ENCODE peak calls at places on chromosomes 3 and 15, in eight cellular contexts. G is sciatic nerve; J is GM10248; V is psoas muscle; Z is stimulated activated CD4-positive, alpha-beta T cell treated with anti-CD3 and anti-CD28 coated beads, Interleukin-2, amount 100 ng/mL, for 48 hours; E is fibroblast of lung; N is HT1080; X is CD8-positive, alpha-beta T cell. C is an unnamed sample.

GRCh38 chr3:138323971-138324370 is 5.7 kb downstream of the NME9 start:
- DNase-seq in J (no peak), V (no peak), N (no peak), G (no peak), Z (no peak), E (no peak), X (no peak), C (no peak)

GRCh38 chr15:93265046-93265658 is 176.1 kb upstream of the RGMA start:
- DNase-seq in J (no peak), N (peak), G (no peak), Z (no peak), E (no peak), V (no peak), X (no peak), C (no peak)

GRCh38 chr15:27059610-27060202 is 88.7 kb downstream of the GABRG3 start:
- DNase-seq in E (peak), J (peak), G (no peak), V (no peak), X (no peak), Z (peak), N (peak), C (no peak)

GRCh38 chr3:186281172-186281571 is 80.9 kb downstream of the DGKG start:
- DNase-seq in V (no peak), X (no peak), G (no peak), N (peak), J (no peak), Z (no peak), E (peak), C (no peak)

GRCh38 chr3:31572605-31573459 is 40.1 kb downstream of the STT3B start:
- DNase-seq in G (no peak), J (no peak), Z (no peak), N (no peak), E (no peak), V (no peak), X (no peak), C (no peak)

GRCh38 chr3:42814914-42815507 is 5.8 kb downstream of the ACKR2 start:
- DNase-seq in V (no peak), G (no peak), Z (no peak), N (no peak), X (no peak), E (no peak), J (no peak), C (no peak)

GRCh38 chr15:59553879-59554735 is 57.5 kb upstream of the GCNT3 start:
- DNase-seq in V (no peak), E (no peak), Z (no peak), X (no peak), G (no peak), J (no peak), N (peak), C (no peak)

GRCh38 chr3:29686889-29687592 is 406.2 kb downstream of the RBMS3 start:
- DNase-seq in Z (no peak), X (no peak), N (peak), E (peak), J (peak), G (no peak), V (no peak), C (no peak)

GRCh38 chr3:31743690-31744089 is 211.0 kb downstream of the STT3B start:
- DNase-seq in V (no peak), Z (no peak), G (no peak), X (no peak), N (no peak), J (no peak), E (no peak), C (no peak)